ENCODE peak calls at places on chromosomes 11 and 22, in eight cellular contexts. J is A549, O is astrocyte, P is psoas muscle, U is fibroblast of pulmonary artery, G is epithelial cell of proximal tubule, L is D721Med, R is lower leg skin. Y is an unnamed sample.

GRCh38 chr11:59898652-59899051 is 20.1 kb downstream of the OOSP3 start:
- DNase-seq in J (no peak), O (no peak), P (no peak), U (no peak), G (no peak), L (no peak), R (no peak), Y (no peak)

GRCh38 chr11:2196970-2197770 is 25.6 kb upstream of the TH start:
- DNase-seq in J (peak; percentile 75), O (peak; percentile 22), P (peak; percentile 79), U (peak; percentile 66), G (no peak), L (no peak), R (peak; percentile 71), Y (peak; percentile 73)

GRCh38 chr11:117229411-117229810 is 2.5 kb downstream of the PCSK7 start:
- DNase-seq in J (no peak), O (no peak), P (no peak), U (no peak), G (no peak), L (no peak), R (no peak), Y (no peak)

GRCh38 chr11:128420943-128421342 is 166.4 kb downstream of the ETS1 start:
- DNase-seq in J (no peak), O (peak; percentile 97), P (no peak), U (peak; percentile 95), G (no peak), L (no peak), R (no peak), Y (no peak)

GRCh38 chr11:122741613-122742012 is 86.1 kb downstream of the UBASH3B start:
- DNase-seq in J (no peak), O (no peak), P (peak; percentile 74), U (peak; percentile 75), G (no peak), L (no peak), R (peak; percentile 36), Y (peak; percentile 41)

GRCh38 chr22:46934746-46935491 is 172.5 kb downstream of the TBC1D22A start:
- DNase-seq in J (peak; percentile 23), O (peak; percentile 97), P (no peak), U (peak; percentile 92), G (peak; percentile 88), L (no peak), R (no peak), Y (no peak)

GRCh38 chr11:81222491-81222890 is 1511.2 kb downstream of the FAM181B start:
- DNase-seq in J (no peak), O (no peak), P (no peak), U (no peak), G (no peak), L (no peak), R (no peak), Y (no peak)

GRCh38 chr11:69992943-69993694 is 85.0 kb upstream of the ANO1 start:
- DNase-seq in J (no peak), O (no peak), P (no peak), U (no peak), G (no peak), L (no peak), R (no peak), Y (no peak)

GRCh38 chr11:70826950-70827349 is 425.4 kb downstream of the SHANK2 start:
- DNase-seq in J (no peak), O (no peak), P (no peak), U (no peak), G (no peak), L (no peak), R (no peak), Y (no peak)

GRCh38 chr11:28521075-28521474 is 412.9 kb downstream of the METTL15 start:
- DNase-seq in J (no peak), O (no peak), P (no peak), U (no peak), G (no peak), L (no peak), R (no peak), Y (no peak)

GRCh38 chr11:12079726-12080556 is 30.4 kb upstream of the MICAL2 start:
- DNase-seq in J (peak; percentile 82), O (peak; percentile 99), P (peak; percentile 67), U (peak; percentile 96), G (peak; percentile 96), L (no peak), R (peak; percentile 73), Y (no peak)

GRCh38 chr22:31637375-31637937 is 24.6 kb downstream of the PISD start:
- DNase-seq in J (no peak), O (no peak), P (no peak), U (no peak), G (no peak), L (no peak), R (no peak), Y (no peak)
- TF ChIP-seq CTCF in J (no peak), O (no peak), P (no peak), U (no peak), G (no peak), L (no peak), R (no peak), Y (no peak)

GRCh38 chr22:21868651-21869050 is 1.2 kb upstream of the MAPK1 start:
- DNase-seq in J (no peak), O (no peak), P (no peak), U (no peak), G (no peak), L (no peak), R (no peak), Y (no peak)

GRCh38 chr22:21866821-21867527 is 471 bp downstream of the MAPK1 start:
- DNase-seq in J (no peak), O (no peak), P (no peak), U (no peak), G (no peak), L (no peak), R (peak; percentile 19), Y (no peak)

GRCh38 chr22:21865041-21865440 is 2.4 kb downstream of the MAPK1 start:
- DNase-seq in J (no peak), O (peak; percentile 85), P (no peak), U (peak; percentile 83), G (no peak), L (no peak), R (peak; percentile 61), Y (peak; percentile 42)

GRCh38 chr22:21862386-21863242 is 4.8 kb downstream of the MAPK1 start:
- DNase-seq in J (no peak), O (no peak), P (no peak), U (no peak), G (no peak), L (no peak), R (no peak), Y (no peak)

DNA sequence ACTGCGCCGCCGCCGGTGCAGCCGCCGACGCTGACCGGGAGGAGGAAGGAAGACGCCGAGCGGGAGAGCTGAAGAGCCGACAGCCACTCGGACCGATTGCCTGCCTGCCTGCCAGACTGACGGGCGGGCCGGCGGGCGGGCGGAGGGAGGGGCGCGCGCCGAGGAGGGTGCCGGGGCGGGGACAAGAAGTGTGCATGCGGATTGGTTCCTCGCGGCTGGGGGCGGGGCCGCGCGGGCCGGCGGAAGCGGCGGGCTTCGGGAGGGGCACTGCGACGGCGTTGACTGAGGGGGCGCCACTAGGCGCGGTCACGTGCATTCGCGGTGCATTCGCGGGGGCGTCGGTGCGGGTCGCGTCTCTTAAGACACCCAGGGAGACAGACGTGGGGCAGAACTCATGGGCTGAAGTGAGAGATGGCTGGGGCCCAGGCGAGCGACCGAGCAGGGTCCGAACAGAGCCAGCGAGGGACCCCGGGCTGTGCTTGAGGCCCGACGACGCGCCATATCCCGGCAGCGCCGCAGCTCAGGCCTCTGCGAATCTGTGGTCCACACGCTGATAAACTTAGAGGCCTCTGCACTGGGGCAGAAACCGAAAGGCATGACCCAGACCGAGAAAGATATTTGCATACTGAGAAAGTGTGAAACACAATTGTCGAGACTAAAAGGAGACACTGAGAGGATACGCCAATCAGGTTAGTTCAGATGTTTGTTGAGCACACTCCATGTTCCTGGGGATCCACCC is at the start of gene MAPK1:
- DNase-seq in J (peak; percentile 58), O (peak; percentile 72), P (peak; percentile 96), U (peak; percentile 85), G (no peak), L (peak; percentile 66), R (peak; percentile 88), Y (peak; percentile 93)
- TF ChIP-seq CTCF in J (no peak), O (no peak), P (peak; percentile 38), U (peak; percentile 11), G (peak; percentile 20), L (peak; percentile 23), R (no peak), Y (no peak)

GRCh38 chr11:17767301-17767885 is 32.8 kb downstream of the KCNC1 start:
- DNase-seq in J (no peak), O (no peak), P (peak; percentile 19), U (no peak), G (no peak), L (no peak), R (no peak), Y (no peak)

GRCh38 chr11:17765381-17766359 is 31.1 kb downstream of the KCNC1 start:
- DNase-seq in J (no peak), O (peak; percentile 49), P (peak; percentile 15), U (no peak), G (no peak), L (no peak), R (no peak), Y (no peak)

GRCh38 chr11:17768547-17768946 is 34.0 kb downstream of the KCNC1 start:
- DNase-seq in J (no peak), O (no peak), P (peak; percentile 34), U (no peak), G (no peak), L (no peak), R (no peak), Y (no peak)

GRCh38 chr11:17767914-17768313 is 33.3 kb downstream of the KCNC1 start:
- DNase-seq in J (no peak), O (no peak), P (peak; percentile 3), U (no peak), G (no peak), L (no peak), R (no peak), Y (no peak)

GRCh38 chr11:17766590-17766989 is 32.0 kb downstream of the KCNC1 start:
- DNase-seq in J (no peak), O (no peak), P (peak; percentile 17), U (no peak), G (no peak), L (no peak), R (no peak), Y (no peak)
- TF ChIP-seq CTCF in J (no peak), O (no peak), P (no peak), U (peak; percentile 15), G (no peak), L (no peak), R (no peak), Y (no peak)

GRCh38 chr11:79440451-79441158 is at the start of gene TENM4:
- DNase-seq in J (no peak), O (peak; percentile 92), P (peak; percentile 76), U (peak; percentile 67), G (no peak), L (peak; percentile 35), R (no peak), Y (no peak)

GRCh38 chr11:79441159-79441875 is 487 bp upstream of the TENM4 start:
- DNase-seq in J (no peak), O (peak; percentile 75), P (no peak), U (no peak), G (no peak), L (no peak), R (no peak), Y (no peak)

GRCh38 chr11:79439430-79439892 is 1.4 kb downstream of the TENM4 start:
- DNase-seq in J (no peak), O (peak; percentile 41), P (no peak), U (no peak), G (no peak), L (no peak), R (no peak), Y (no peak)

GRCh38 chr11:79438631-79439429 is 2.0 kb downstream of the TENM4 start:
- DNase-seq in J (no peak), O (peak; percentile 30), P (peak; percentile 48), U (no peak), G (no peak), L (no peak), R (no peak), Y (no peak)

GRCh38 chr11:79439893-79440450 is 858 bp downstream of the TENM4 start:
- DNase-seq in J (no peak), O (peak; percentile 31), P (peak; percentile 57), U (no peak), G (no peak), L (no peak), R (no peak), Y (no peak)
- TF ChIP-seq CTCF in J (no peak), O (no peak), P (no peak), U (no peak), G (no peak), L (no peak), R (no peak), Y (no peak)